ENCODE peak calls at places on chromosomes 6 and 20, in four cellular contexts. S, M, T and G are unnamed samples.

GRCh38 chr6:181049-181654 is 111.1 kb upstream of the DUSP22 start:
- DNase-seq in S (no peak), M (no peak), T (no peak), G (no peak)

GRCh38 chr20:44326391-44327159 is 10.3 kb upstream of the R3HDML start:
- DNase-seq in S (no peak), M (no peak), T (no peak), G (no peak)

GRCh38 chr6:87791982-87792381 is 89.9 kb upstream of the AKIRIN2 start:
- DNase-seq in S (no peak), M (no peak), T (no peak), G (peak; percentile 18)

GRCh38 chr6:130647221-130647620 is 180.0 kb upstream of the SMLR1 start:
- DNase-seq in S (no peak), M (no peak), T (no peak), G (no peak)

GRCh38 chr6:47106721-47107197 is 64.6 kb upstream of the ADGRF1 start:
- DNase-seq in S (no peak), M (no peak), T (no peak), G (no peak)

GRCh38 chr20:36587388-36588136 is 14.2 kb downstream of the TGIF2 start:
- DNase-seq in S (no peak), M (no peak), T (no peak), G (no peak)

GRCh38 chr6:4296552-4296951 is 161.2 kb upstream of the ECI2 start:
- DNase-seq in S (no peak), M (no peak), T (no peak), G (no peak)

GRCh38 chr20:58417418-58417817 is 28.4 kb downstream of the VAPB start:
- DNase-seq in S (peak; percentile 14), M (no peak), T (no peak), G (no peak)

GRCh38 chr6:149037026-149037734 is 280.3 kb upstream of the TAB2 start:
- DNase-seq in S (no peak), M (peak; percentile 48), T (no peak), G (peak; percentile 20)

GRCh38 chr6:5036309-5036708 is 32.5 kb upstream of the RPP40 start:
- DNase-seq in S (peak; percentile 93), M (no peak), T (peak; percentile 6), G (peak; percentile 82)

GRCh38 chr20:3222635-3223600 is 13.6 kb downstream of the ITPA start:
- DNase-seq in S (peak; percentile 99), M (no peak), T (peak; percentile 99), G (peak; percentile 88)

GRCh38 chr20:46230811-46231282 is 77.5 kb downstream of the CDH22 start:
- DNase-seq in S (no peak), M (no peak), T (no peak), G (no peak)

GRCh38 chr20:36975085-36975829 is 23.7 kb upstream of the SAMHD1 start:
- DNase-seq in S (no peak), M (no peak), T (no peak), G (no peak)

GRCh38 chr20:37071481-37071911 is 24.3 kb downstream of the RBL1 start:
- DNase-seq in S (no peak), M (peak; percentile 40), T (no peak), G (no peak)

GRCh38 chr6:63527658-63528514 is 44.4 kb upstream of the LOC128125822 start:
- DNase-seq in S (peak; percentile 42), M (no peak), T (no peak), G (no peak)

GRCh38 chr6:116373940-116374339 is 3.2 kb downstream of the DSE start:
- DNase-seq in S (peak; percentile 14), M (no peak), T (no peak), G (no peak)